ENCODE peak calls at places on chromosomes 5 and 9, in four cellular contexts. One of them, this sample, is unnamed.

GRCh38 chr9:124371183-124371582 is 44.1 kb downstream of the PSMB7 start:
- DNase-seq in uterus: no peak
- DNase-seq in GOT3: no peak
- DNase-seq in stimulated activated CD4-positive, alpha-beta T cell treated with anti-CD3 and anti-CD28 coated beads, Interleukin-2, amount 100 ng/mL, for 48 hours: no peak
- DNase-seq in this sample: no peak

GRCh38 chr5:168165221-168165965 is 126.1 kb upstream of the WWC1 start:
- DNase-seq in uterus: no peak
- DNase-seq in GOT3: no peak
- DNase-seq in stimulated activated CD4-positive, alpha-beta T cell treated with anti-CD3 and anti-CD28 coated beads, Interleukin-2, amount 100 ng/mL, for 48 hours: no peak
- DNase-seq in this sample: no peak

GRCh38 chr5:76303917-76304316 is 99.2 kb upstream of the IQGAP2 start:
- DNase-seq in uterus: no peak
- DNase-seq in GOT3: no peak
- DNase-seq in stimulated activated CD4-positive, alpha-beta T cell treated with anti-CD3 and anti-CD28 coated beads, Interleukin-2, amount 100 ng/mL, for 48 hours: no peak
- DNase-seq in this sample: peak

GRCh38 chr5:59178482-59178881 is 595.6 kb downstream of the RAB3C start:
- DNase-seq in uterus: no peak
- DNase-seq in GOT3: no peak
- DNase-seq in stimulated activated CD4-positive, alpha-beta T cell treated with anti-CD3 and anti-CD28 coated beads, Interleukin-2, amount 100 ng/mL, for 48 hours: no peak
- DNase-seq in this sample: no peak

GRCh38 chr5:68080282-68081050 is 135.1 kb upstream of the PIK3R1 start:
- DNase-seq in uterus: no peak
- DNase-seq in GOT3: no peak
- DNase-seq in stimulated activated CD4-positive, alpha-beta T cell treated with anti-CD3 and anti-CD28 coated beads, Interleukin-2, amount 100 ng/mL, for 48 hours: no peak
- DNase-seq in this sample: no peak

GRCh38 chr9:3716415-3716814 is 190.6 kb upstream of the RFX3 start:
- DNase-seq in uterus: no peak
- DNase-seq in GOT3: no peak
- DNase-seq in stimulated activated CD4-positive, alpha-beta T cell treated with anti-CD3 and anti-CD28 coated beads, Interleukin-2, amount 100 ng/mL, for 48 hours: no peak
- DNase-seq in this sample: no peak

GRCh38 chr9:134967547-134967930 is 49.8 kb upstream of the FCN1 start:
- DNase-seq in uterus: no peak
- DNase-seq in GOT3: no peak
- DNase-seq in stimulated activated CD4-positive, alpha-beta T cell treated with anti-CD3 and anti-CD28 coated beads, Interleukin-2, amount 100 ng/mL, for 48 hours: no peak
- DNase-seq in this sample: no peak

GRCh38 chr9:31807574-31808256 is 576.7 kb upstream of the ACO1 start:
- DNase-seq in uterus: no peak
- DNase-seq in GOT3: no peak
- DNase-seq in stimulated activated CD4-positive, alpha-beta T cell treated with anti-CD3 and anti-CD28 coated beads, Interleukin-2, amount 100 ng/mL, for 48 hours: no peak
- DNase-seq in this sample: no peak

GRCh38 chr5:169299146-169299545 is 1.8 kb downstream of the SLIT3 start:
- DNase-seq in uterus: no peak
- DNase-seq in GOT3: no peak
- DNase-seq in stimulated activated CD4-positive, alpha-beta T cell treated with anti-CD3 and anti-CD28 coated beads, Interleukin-2, amount 100 ng/mL, for 48 hours: no peak
- DNase-seq in this sample: no peak

GRCh38 chr9:129569506-129570449 is 51.1 kb downstream of the C9orf50 start:
- DNase-seq in uterus: no peak
- DNase-seq in GOT3: no peak
- DNase-seq in stimulated activated CD4-positive, alpha-beta T cell treated with anti-CD3 and anti-CD28 coated beads, Interleukin-2, amount 100 ng/mL, for 48 hours: no peak
- DNase-seq in this sample: no peak

GRCh38 chr5:123119334-123119986 is 30.4 kb downstream of the PRDM6 start:
- DNase-seq in uterus: no peak
- DNase-seq in GOT3: no peak
- DNase-seq in stimulated activated CD4-positive, alpha-beta T cell treated with anti-CD3 and anti-CD28 coated beads, Interleukin-2, amount 100 ng/mL, for 48 hours: no peak
- DNase-seq in this sample: no peak

GRCh38 chr5:93583799-93584530 is 943 bp downstream of the NR2F1 start:
- DNase-seq in uterus: peak
- DNase-seq in GOT3: no peak
- DNase-seq in stimulated activated CD4-positive, alpha-beta T cell treated with anti-CD3 and anti-CD28 coated beads, Interleukin-2, amount 100 ng/mL, for 48 hours: no peak
- DNase-seq in this sample: no peak

GRCh38 chr5:88674262-88675158 is 208.5 kb downstream of the MEF2C start:
- DNase-seq in uterus: no peak
- DNase-seq in GOT3: no peak
- DNase-seq in stimulated activated CD4-positive, alpha-beta T cell treated with anti-CD3 and anti-CD28 coated beads, Interleukin-2, amount 100 ng/mL, for 48 hours: no peak
- DNase-seq in this sample: no peak

GRCh38 chr5:141623197-141623596 is 4.4 kb upstream of the DIAPH1 start:
- DNase-seq in uterus: no peak
- DNase-seq in GOT3: no peak
- DNase-seq in stimulated activated CD4-positive, alpha-beta T cell treated with anti-CD3 and anti-CD28 coated beads, Interleukin-2, amount 100 ng/mL, for 48 hours: no peak
- DNase-seq in this sample: no peak

GRCh38 chr9:90112791-90113190 is 508.0 kb downstream of the GADD45G start:
- DNase-seq in uterus: no peak
- DNase-seq in GOT3: no peak
- DNase-seq in stimulated activated CD4-positive, alpha-beta T cell treated with anti-CD3 and anti-CD28 coated beads, Interleukin-2, amount 100 ng/mL, for 48 hours: no peak
- DNase-seq in this sample: no peak

GRCh38 chr9:93121316-93122241 is 12.5 kb downstream of the NINJ1 start:
- DNase-seq in uterus: peak
- DNase-seq in GOT3: no peak
- DNase-seq in stimulated activated CD4-positive, alpha-beta T cell treated with anti-CD3 and anti-CD28 coated beads, Interleukin-2, amount 100 ng/mL, for 48 hours: no peak
- DNase-seq in this sample: no peak

GRCh38 chr5:68074633-68075032 is 140.9 kb upstream of the PIK3R1 start:
- DNase-seq in uterus: no peak
- DNase-seq in GOT3: no peak
- DNase-seq in stimulated activated CD4-positive, alpha-beta T cell treated with anti-CD3 and anti-CD28 coated beads, Interleukin-2, amount 100 ng/mL, for 48 hours: no peak
- DNase-seq in this sample: no peak

GRCh38 chr9:36150529-36151305 is 14.2 kb downstream of the GLIPR2 start:
- DNase-seq in uterus: no peak
- DNase-seq in GOT3: no peak
- DNase-seq in stimulated activated CD4-positive, alpha-beta T cell treated with anti-CD3 and anti-CD28 coated beads, Interleukin-2, amount 100 ng/mL, for 48 hours: no peak
- DNase-seq in this sample: no peak

GRCh38 chr5:68884144-68884754 is 209.6 kb upstream of the SLC30A5 start:
- DNase-seq in uterus: no peak
- DNase-seq in GOT3: no peak
- DNase-seq in stimulated activated CD4-positive, alpha-beta T cell treated with anti-CD3 and anti-CD28 coated beads, Interleukin-2, amount 100 ng/mL, for 48 hours: no peak
- DNase-seq in this sample: no peak

GRCh38 chr5:14850419-14851066 is 21.0 kb downstream of the ANKH start:
- DNase-seq in uterus: no peak
- DNase-seq in GOT3: no peak
- DNase-seq in stimulated activated CD4-positive, alpha-beta T cell treated with anti-CD3 and anti-CD28 coated beads, Interleukin-2, amount 100 ng/mL, for 48 hours: no peak
- DNase-seq in this sample: no peak

GRCh38 chr9:95667789-95668188 is 151.0 kb upstream of the PTCH1 start:
- DNase-seq in uterus: no peak
- DNase-seq in GOT3: no peak
- DNase-seq in stimulated activated CD4-positive, alpha-beta T cell treated with anti-CD3 and anti-CD28 coated beads, Interleukin-2, amount 100 ng/mL, for 48 hours: no peak
- DNase-seq in this sample: no peak

GRCh38 chr5:125196479-125197183 is 450.2 kb upstream of the ZNF608 start:
- DNase-seq in uterus: no peak
- DNase-seq in GOT3: no peak
- DNase-seq in stimulated activated CD4-positive, alpha-beta T cell treated with anti-CD3 and anti-CD28 coated beads, Interleukin-2, amount 100 ng/mL, for 48 hours: no peak
- DNase-seq in this sample: no peak

GRCh38 chr9:124450241-124450924 is at the start of gene ADGRD2:
- DNase-seq in uterus: no peak
- DNase-seq in GOT3: no peak
- DNase-seq in stimulated activated CD4-positive, alpha-beta T cell treated with anti-CD3 and anti-CD28 coated beads, Interleukin-2, amount 100 ng/mL, for 48 hours: no peak
- DNase-seq in this sample: no peak

GRCh38 chr5:127419007-127419406 is 98.4 kb upstream of the PRRC1 start:
- DNase-seq in uterus: no peak
- DNase-seq in GOT3: no peak
- DNase-seq in stimulated activated CD4-positive, alpha-beta T cell treated with anti-CD3 and anti-CD28 coated beads, Interleukin-2, amount 100 ng/mL, for 48 hours: no peak
- DNase-seq in this sample: no peak

GRCh38 chr9:34684145-34684544 is 6.9 kb downstream of the CCL19 start:
- DNase-seq in uterus: no peak
- DNase-seq in GOT3: no peak
- DNase-seq in stimulated activated CD4-positive, alpha-beta T cell treated with anti-CD3 and anti-CD28 coated beads, Interleukin-2, amount 100 ng/mL, for 48 hours: no peak
- DNase-seq in this sample: no peak

GRCh38 chr5:115963566-115963965 is 1.3 kb downstream of the LVRN start:
- DNase-seq in uterus: no peak
- DNase-seq in GOT3: no peak
- DNase-seq in stimulated activated CD4-positive, alpha-beta T cell treated with anti-CD3 and anti-CD28 coated beads, Interleukin-2, amount 100 ng/mL, for 48 hours: no peak
- DNase-seq in this sample: no peak

GRCh38 chr5:132493821-132494220 is 3.2 kb upstream of the IRF1 start:
- DNase-seq in uterus: no peak
- DNase-seq in GOT3: no peak
- DNase-seq in stimulated activated CD4-positive, alpha-beta T cell treated with anti-CD3 and anti-CD28 coated beads, Interleukin-2, amount 100 ng/mL, for 48 hours: no peak
- DNase-seq in this sample: no peak

GRCh38 chr5:39543335-39543734 is 118.6 kb upstream of the DAB2 start:
- DNase-seq in uterus: no peak
- DNase-seq in GOT3: no peak
- DNase-seq in stimulated activated CD4-positive, alpha-beta T cell treated with anti-CD3 and anti-CD28 coated beads, Interleukin-2, amount 100 ng/mL, for 48 hours: no peak
- DNase-seq in this sample: no peak

GRCh38 chr9:134894136-134894860 is 13.7 kb downstream of the FCN2 start:
- DNase-seq in uterus: no peak
- DNase-seq in GOT3: no peak
- DNase-seq in stimulated activated CD4-positive, alpha-beta T cell treated with anti-CD3 and anti-CD28 coated beads, Interleukin-2, amount 100 ng/mL, for 48 hours: no peak
- DNase-seq in this sample: no peak

GRCh38 chr5:154352960-154353548 is 92.7 kb upstream of the SAP30L start:
- DNase-seq in uterus: no peak
- DNase-seq in GOT3: no peak
- DNase-seq in stimulated activated CD4-positive, alpha-beta T cell treated with anti-CD3 and anti-CD28 coated beads, Interleukin-2, amount 100 ng/mL, for 48 hours: no peak
- DNase-seq in this sample: no peak

GRCh38 chr9:113246928-113247327 is 25.6 kb downstream of the SLC31A1 start:
- DNase-seq in uterus: no peak
- DNase-seq in GOT3: no peak
- DNase-seq in stimulated activated CD4-positive, alpha-beta T cell treated with anti-CD3 and anti-CD28 coated beads, Interleukin-2, amount 100 ng/mL, for 48 hours: no peak
- DNase-seq in this sample: no peak

GRCh38 chr5:124678478-124678877 is 68.0 kb downstream of the ZNF608 start:
- DNase-seq in uterus: no peak
- DNase-seq in GOT3: no peak
- DNase-seq in stimulated activated CD4-positive, alpha-beta T cell treated with anti-CD3 and anti-CD28 coated beads, Interleukin-2, amount 100 ng/mL, for 48 hours: no peak
- DNase-seq in this sample: no peak

GRCh38 chr5:56123531-56124243 is 109.4 kb downstream of the ANKRD55 start:
- DNase-seq in uterus: peak
- DNase-seq in GOT3: peak
- DNase-seq in stimulated activated CD4-positive, alpha-beta T cell treated with anti-CD3 and anti-CD28 coated beads, Interleukin-2, amount 100 ng/mL, for 48 hours: no peak
- DNase-seq in this sample: peak

GRCh38 chr5:10702040-10702629 is 58.9 kb downstream of the DAP start:
- DNase-seq in uterus: no peak
- DNase-seq in GOT3: no peak
- DNase-seq in stimulated activated CD4-positive, alpha-beta T cell treated with anti-CD3 and anti-CD28 coated beads, Interleukin-2, amount 100 ng/mL, for 48 hours: no peak
- DNase-seq in this sample: peak

GRCh38 chr9:130743644-130744043 is 50.1 kb downstream of the EXOSC2 start:
- DNase-seq in uterus: no peak
- DNase-seq in GOT3: no peak
- DNase-seq in stimulated activated CD4-positive, alpha-beta T cell treated with anti-CD3 and anti-CD28 coated beads, Interleukin-2, amount 100 ng/mL, for 48 hours: no peak
- DNase-seq in this sample: no peak

GRCh38 chr9:89234636-89235035 is 56.0 kb upstream of the SHC3 start:
- DNase-seq in uterus: peak
- DNase-seq in GOT3: no peak
- DNase-seq in stimulated activated CD4-positive, alpha-beta T cell treated with anti-CD3 and anti-CD28 coated beads, Interleukin-2, amount 100 ng/mL, for 48 hours: peak
- DNase-seq in this sample: no peak